ENCODE peak calls at places on chromosomes 5 and 9, in five cellular contexts. J, Z, P, D and V are unnamed samples.

GRCh38 chr5:59768204-59769040 is 125.1 kb downstream of the PDE4D start:
- DNase-seq in J (peak; percentile 94), Z (peak; percentile 33), P (peak; percentile 57), D (no peak), V (peak; percentile 66)

GRCh38 chr9:85534340-85534739 is 207.4 kb downstream of the AGTPBP1 start:
- DNase-seq in J (no peak), Z (no peak), P (no peak), D (no peak), V (no peak)

GRCh38 chr5:151569132-151570046 is 21.7 kb downstream of the FAT2 start:
- DNase-seq in J (no peak), Z (no peak), P (no peak), D (no peak), V (no peak)

GRCh38 chr9:468766-469496 is 254.3 kb downstream of the DOCK8 start:
- DNase-seq in J (no peak), Z (no peak), P (no peak), D (no peak), V (no peak)

GRCh38 chr9:127452481-127453092 is 1.3 kb downstream of the LRSAM1 start:
- DNase-seq in J (peak; percentile 19), Z (peak; percentile 17), P (peak; percentile 78), D (no peak), V (peak; percentile 85)

GRCh38 chr5:124007675-124008398 is 495.9 kb downstream of the CSNK1G3 start:
- DNase-seq in J (no peak), Z (peak; percentile 4), P (no peak), D (no peak), V (no peak)

GRCh38 chr5:176606032-176606431 is 3.9 kb downstream of the GPRIN1 start:
- DNase-seq in J (no peak), Z (no peak), P (no peak), D (no peak), V (no peak)

GRCh38 chr5:14011089-14012004 is 66.9 kb upstream of the DNAH5 start:
- DNase-seq in J (peak; percentile 89), Z (peak; percentile 86), P (peak; percentile 92), D (peak; percentile 89), V (peak; percentile 89)

GRCh38 chr5:16864566-16864965 is 71.5 kb downstream of the MYO10 start:
- DNase-seq in J (no peak), Z (no peak), P (no peak), D (no peak), V (no peak)

GRCh38 chr9:98057095-98057799 is 715 bp downstream of the NANS start:
- DNase-seq in J (peak; percentile 46), Z (peak; percentile 13), P (no peak), D (no peak), V (no peak)

GRCh38 chr9:20990867-20991266 is 40.6 kb downstream of the HACD4 start:
- DNase-seq in J (no peak), Z (no peak), P (no peak), D (no peak), V (no peak)

GRCh38 chr9:83583151-83584014 is 39.6 kb upstream of the IDNK start:
- DNase-seq in J (peak; percentile 60), Z (peak; percentile 59), P (peak; percentile 87), D (no peak), V (no peak)

GRCh38 chr5:107196500-107196899 is 474.2 kb downstream of the EFNA5 start:
- DNase-seq in J (no peak), Z (no peak), P (no peak), D (no peak), V (no peak)
- TF ChIP-seq POLR2A in J (no peak), Z (no peak), P (no peak), D (no peak), V (no peak)

DNA sequence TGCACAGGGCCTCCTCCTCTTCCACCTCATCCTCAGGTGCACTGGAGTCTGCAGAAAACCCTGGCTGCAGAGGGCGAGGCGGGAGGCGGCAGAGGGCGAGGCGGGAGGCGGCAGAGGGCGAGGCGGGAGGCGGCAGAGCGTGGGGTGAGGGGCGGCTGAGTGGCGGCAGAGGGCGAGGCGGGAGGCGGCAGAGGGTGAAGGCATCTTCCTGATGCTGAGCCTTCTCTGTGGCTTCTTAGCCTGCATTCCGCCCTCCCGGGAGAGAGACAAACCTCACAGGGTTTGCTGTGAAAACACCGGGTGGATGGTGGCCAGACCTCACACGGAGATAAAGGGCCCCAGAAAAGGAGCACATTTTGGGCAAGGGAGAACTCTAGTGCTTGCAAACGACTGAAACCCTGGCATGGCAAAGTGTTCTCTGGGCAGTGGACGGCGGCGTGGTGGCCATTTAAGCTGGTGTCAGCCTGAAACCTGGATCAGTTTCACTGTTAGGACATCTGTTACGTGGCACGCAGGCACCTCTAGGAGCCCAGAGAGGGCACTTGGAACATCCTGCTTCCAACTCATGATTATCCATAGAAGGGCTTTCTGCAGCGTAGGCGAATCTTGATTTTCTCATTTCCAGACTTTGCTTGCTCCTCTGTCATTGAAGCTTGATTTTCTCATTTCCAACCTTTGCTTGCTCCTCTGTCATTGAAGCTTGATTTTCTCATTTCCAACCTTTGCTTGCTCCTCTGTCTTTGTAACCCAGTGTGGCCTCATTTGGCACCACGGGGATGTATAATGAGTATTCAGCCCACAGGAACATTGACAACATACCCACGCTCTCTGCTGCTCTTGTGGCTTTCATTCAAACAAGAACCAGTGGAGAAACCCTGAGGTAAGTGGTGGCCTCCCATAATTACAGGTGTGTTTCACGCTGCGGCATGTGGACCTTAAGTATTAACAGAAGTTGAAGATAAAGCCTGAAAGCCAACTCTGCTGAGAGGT is 16.3 kb upstream of the PLEKHG4B start:
- DNase-seq in J (no peak), Z (no peak), P (no peak), D (no peak), V (no peak)
- H3K4me1 ChIP-seq in J (no peaks in the 10 kb centered on the region), Z (no peaks in the 10 kb centered on the region), P (no peaks in the 10 kb centered on the region), D (no peaks in the 10 kb centered on the region), V (no peaks in the 10 kb centered on the region)

GRCh38 chr5:108278285-108279240 is 103.3 kb downstream of the FBXL17 start:
- DNase-seq in J (no peak), Z (no peak), P (no peak), D (no peak), V (no peak)
- TF ChIP-seq CTCF in J (no peak), Z (no peak), P (no peak), D (no peak), V (peak; percentile 18)

DNA sequence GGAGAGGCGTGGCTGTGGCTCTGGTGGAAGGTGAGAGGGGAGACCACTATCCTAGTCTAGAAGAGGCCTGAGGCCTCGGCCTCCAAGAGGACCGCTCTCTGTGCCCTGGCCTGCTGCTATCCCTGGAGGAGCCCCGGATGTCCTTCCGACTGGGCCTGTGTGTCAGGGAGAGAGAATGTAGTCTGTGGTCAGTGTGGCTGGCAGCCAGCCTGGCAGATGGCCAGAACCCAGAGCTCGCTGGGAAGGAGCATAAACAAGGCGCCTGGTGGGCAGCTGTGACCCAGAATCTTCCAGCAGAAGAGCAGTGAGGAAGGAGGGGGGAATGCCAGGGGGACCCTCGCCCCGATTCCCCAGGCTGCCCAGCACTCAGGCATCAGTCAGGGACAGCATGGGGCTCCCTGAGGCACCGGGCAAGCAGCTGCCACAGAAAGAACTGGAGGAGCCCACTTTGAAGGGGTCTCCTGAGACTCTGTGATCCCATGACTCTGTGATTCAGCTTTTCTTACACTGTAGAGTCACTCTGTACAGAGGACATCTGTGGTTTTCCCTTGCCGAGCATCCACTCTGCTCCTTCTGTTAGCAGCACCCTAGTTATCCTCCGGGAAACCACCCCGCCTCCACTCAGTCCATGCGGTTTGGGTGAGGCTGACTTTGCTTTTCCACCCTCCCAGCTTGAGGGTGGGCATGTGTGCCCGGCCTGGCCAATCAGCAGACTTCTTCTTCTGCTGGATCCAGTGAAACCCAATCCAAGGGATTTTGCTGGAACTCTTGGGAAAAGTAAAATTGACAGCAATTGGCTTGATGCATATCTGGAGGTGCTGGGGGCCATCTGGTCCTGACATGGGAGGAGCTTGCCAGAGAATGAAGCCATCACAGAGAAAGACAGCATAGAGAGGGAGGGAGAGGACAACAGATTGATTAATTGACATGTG is 46.2 kb upstream of the PWWP2A start:
- DNase-seq in J (peak; percentile 86), Z (peak; percentile 98), P (peak; percentile 97), D (peak; percentile 89), V (peak; percentile 67)
- TF ChIP-seq POLR2A in J (peak; percentile 73), Z (peak; percentile 82), P (no peak), D (no peak), V (no peak)

DNA sequence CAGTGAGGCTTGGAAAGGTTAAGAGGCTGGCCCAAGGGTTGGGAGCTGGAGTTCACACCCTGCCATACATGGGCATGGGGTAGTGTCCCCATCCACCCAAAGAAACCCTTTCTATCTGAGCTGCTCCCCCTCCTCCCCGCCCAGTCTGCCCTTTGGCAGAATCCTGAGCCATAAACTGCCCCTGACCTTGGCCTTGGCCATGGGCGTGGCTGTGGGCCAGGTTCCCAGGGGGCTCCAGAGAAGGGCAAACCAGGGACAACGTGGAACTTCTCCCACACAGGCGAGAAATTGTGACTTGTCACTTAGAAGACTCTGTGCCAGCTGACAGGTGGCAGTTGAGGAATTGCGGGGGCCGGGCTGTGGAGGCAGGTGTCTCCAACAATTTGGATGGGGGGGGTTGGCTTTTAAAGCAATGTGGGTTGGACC is 4.8 kb downstream of the FAM78A start:
- DNase-seq in J (no peak), Z (no peak), P (no peak), D (no peak), V (no peak)
- H3K4me1 ChIP-seq in J (peaks cover 57% of the 10 kb centered on the region), Z (no peaks in the 10 kb centered on the region), P (peaks cover 12% of the 10 kb centered on the region), D (peaks cover 7% of the 10 kb centered on the region), V (no peaks in the 10 kb centered on the region)

DNA sequence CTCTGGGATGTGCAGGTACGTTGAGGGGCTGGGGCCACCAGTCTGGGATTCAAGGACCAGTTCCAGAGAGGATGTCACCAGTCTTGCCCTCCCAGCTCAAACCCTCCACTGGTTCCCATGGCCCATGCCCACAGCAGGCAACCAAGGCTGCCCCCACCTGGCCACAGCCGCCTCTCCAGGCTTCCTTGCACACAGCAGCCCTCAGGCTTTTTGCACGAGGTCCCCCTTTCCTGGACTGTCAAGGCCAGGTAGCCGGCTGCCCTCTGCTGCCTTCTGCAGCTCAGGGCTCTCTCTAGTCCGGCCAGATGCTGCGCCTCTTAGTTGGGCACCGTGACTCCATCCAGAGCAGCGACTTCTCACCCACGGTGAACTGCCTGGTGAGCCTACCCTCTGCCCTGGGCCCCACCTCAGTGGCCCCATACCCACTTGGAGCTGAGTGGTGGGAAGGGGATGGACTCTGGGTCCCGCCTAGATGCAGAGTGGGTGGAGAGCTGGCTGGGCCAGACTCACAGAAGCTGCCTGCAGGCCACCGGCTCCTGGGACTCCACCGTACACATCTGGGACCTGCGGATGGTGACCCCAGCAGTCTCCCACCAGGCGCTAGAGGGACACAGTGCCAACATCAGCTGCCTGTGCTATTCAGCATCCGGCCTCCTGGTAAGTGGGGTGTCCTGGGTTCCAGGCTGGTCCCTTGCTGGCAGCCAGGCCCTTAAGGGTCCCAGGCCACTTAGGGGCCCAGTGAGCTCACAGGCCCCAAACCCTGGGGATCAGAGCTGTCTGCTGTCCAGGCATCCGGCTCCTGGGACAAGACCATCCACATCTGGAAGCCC is 2.9 kb downstream of the WDR38 start:
- DNase-seq in J (no peak), Z (no peak), P (no peak), D (no peak), V (no peak)
- TF ChIP-seq CTCF in J (no peak), Z (peak; percentile 47), P (peak; percentile 6), D (no peak), V (peak; percentile 17)

DNA sequence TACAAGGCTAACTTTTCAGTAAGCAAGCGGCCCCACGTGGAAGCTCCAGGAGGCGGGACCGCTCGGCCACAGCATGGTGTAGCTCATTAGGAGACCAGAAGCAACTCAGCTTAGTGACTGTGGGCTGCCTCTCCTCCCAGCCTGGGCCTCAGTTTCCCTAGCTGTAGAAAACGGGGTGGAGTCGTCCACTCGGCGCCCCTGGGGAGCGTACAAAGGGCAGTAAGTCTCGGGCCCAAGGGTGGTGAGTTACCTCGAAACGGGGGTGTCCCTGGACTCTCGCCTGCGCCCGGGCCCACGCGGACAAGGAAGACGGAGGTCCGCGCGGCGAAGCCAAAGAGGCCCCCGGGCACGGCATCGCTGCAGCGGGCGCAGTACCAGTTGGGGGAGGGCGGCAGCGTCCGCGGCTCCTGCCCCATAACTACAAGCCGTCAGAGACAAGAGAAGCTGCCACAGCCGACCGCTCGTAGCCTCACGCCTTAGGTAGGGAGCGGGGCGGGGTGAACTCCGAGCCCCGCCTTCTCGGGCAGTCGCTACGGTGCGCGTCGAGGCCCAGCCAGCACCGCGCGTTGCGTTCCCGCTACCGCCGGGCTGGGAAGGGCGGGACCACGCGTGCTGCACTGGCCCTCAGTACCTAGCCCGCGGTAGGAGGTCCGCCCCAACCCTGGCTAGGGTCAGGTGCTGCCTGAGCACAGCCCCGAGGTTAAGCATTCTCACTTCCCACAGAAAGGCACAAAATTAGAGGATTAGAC is at the start of gene GEMIN5:
- DNase-seq in J (peak; percentile 88), Z (peak; percentile 78), P (peak; percentile 87), D (peak; percentile 88), V (peak; percentile 91)
- TF ChIP-seq POLR2A in J (no peak), Z (no peak), P (peak; percentile 27), D (no peak), V (peak; percentile 36)